ENCODE peak calls at places on chromosomes 11 and 22, in six cellular contexts. S is NB4; R is stimulated activated CD8-positive, alpha-beta memory T cell treated with anti-CD3 and anti-CD28 coated beads, Interleukin-7, amount 100 ng/mL, for 4 hours; Q is HFFc6; X is head of caudate nucleus; G is fibroblast of lung. H is an unnamed sample.
A peak's percentile ranks its signal among the peaks of the same experiment; 100 is the strongest.

GRCh38 chr22:43707650-43708049 is 104.5 kb downstream of the EFCAB6 start:
- DNase-seq in S (no peak), R (no peak), Q (no peak), X (no peak), G (no peak), H (no peak)

GRCh38 chr22:37253164-37253660 is 9.1 kb upstream of the RAC2 start:
- DNase-seq in S (no peak), R (no peak), Q (no peak), X (no peak), G (no peak), H (no peak)

GRCh38 chr11:19511066-19511412 is 201.6 kb upstream of the NAV2 start:
- DNase-seq in S (no peak), R (no peak), Q (no peak), X (no peak), G (peak; percentile 2), H (no peak)

GRCh38 chr11:31419138-31419537 is 49.5 kb downstream of the DNAJC24 start:
- DNase-seq in S (no peak), R (no peak), Q (no peak), X (no peak), G (no peak), H (no peak)

GRCh38 chr11:107408762-107409200 is 48.8 kb downstream of the CWF19L2 start:
- DNase-seq in S (no peak), R (no peak), Q (no peak), X (no peak), G (no peak), H (no peak)

GRCh38 chr11:90220391-90220790 is 2.5 kb downstream of the CHORDC1 start:
- DNase-seq in S (peak; percentile 55), R (no peak), Q (peak; percentile 54), X (no peak), G (peak; percentile 75), H (no peak)

GRCh38 chr11:46348986-46349401 is 1.7 kb downstream of the DGKZ start:
- DNase-seq in S (peak; percentile 76), R (peak; percentile 60), Q (no peak), X (peak; percentile 72), G (no peak), H (no peak)

GRCh38 chr11:62546937-62547625 is 475 bp upstream of the AHNAK start:
- DNase-seq in S (peak; percentile 81), R (no peak), Q (peak; percentile 63), X (no peak), G (peak; percentile 57), H (no peak)

GRCh38 chr22:39617761-39618757 is 47.5 kb downstream of the CACNA1I start:
- DNase-seq in S (no peak), R (no peak), Q (no peak), X (peak; percentile 68), G (no peak), H (no peak)

GRCh38 chr11:124745835-124746620 is 6.0 kb downstream of the VSIG2 start:
- DNase-seq in S (no peak), R (no peak), Q (no peak), X (no peak), G (no peak), H (no peak)

GRCh38 chr22:35523167-35523928 is 17.3 kb upstream of the RASD2 start:
- DNase-seq in S (no peak), R (no peak), Q (no peak), X (no peak), G (no peak), H (no peak)

GRCh38 chr11:32033067-32033466 is 57.8 kb upstream of the RCN1 start:
- DNase-seq in S (no peak), R (no peak), Q (no peak), X (no peak), G (no peak), H (no peak)

GRCh38 chr22:49660321-49660720 is 167.4 kb downstream of the BRD1 start:
- DNase-seq in S (no peak), R (no peak), Q (no peak), X (no peak), G (no peak), H (no peak)

GRCh38 chr11:63007920-63008319 is 7.7 kb downstream of the SLC22A8 start:
- DNase-seq in S (no peak), R (no peak), Q (no peak), X (no peak), G (no peak), H (no peak)

GRCh38 chr11:88414385-88414861 is 76.9 kb upstream of the CTSC start:
- DNase-seq in S (peak; percentile 76), R (no peak), Q (no peak), X (no peak), G (peak; percentile 78), H (no peak)

GRCh38 chr22:25658641-25659040 is 83.3 kb upstream of the MYO18B start:
- DNase-seq in S (no peak), R (no peak), Q (no peak), X (no peak), G (peak; percentile 20), H (no peak)

GRCh38 chr11:61037694-61038093 is 64.6 kb upstream of the CD5 start:
- DNase-seq in S (no peak), R (no peak), Q (no peak), X (no peak), G (no peak), H (no peak)

GRCh38 chr22:17980638-17981051 is 43.7 kb downstream of the MICAL3 start:
- DNase-seq in S (peak; percentile 75), R (peak; percentile 2), Q (no peak), X (no peak), G (peak; percentile 47), H (no peak)

GRCh38 chr11:85483861-85484260 is 143.3 kb downstream of the DLG2 start:
- DNase-seq in S (no peak), R (no peak), Q (no peak), X (no peak), G (peak; percentile 34), H (no peak)

GRCh38 chr11:8693555-8693954 is 11.0 kb downstream of the RPL27A start:
- DNase-seq in S (no peak), R (no peak), Q (no peak), X (no peak), G (no peak), H (no peak)

GRCh38 chr22:37165940-37166674 is 16.4 kb upstream of the IL2RB start:
- DNase-seq in S (no peak), R (no peak), Q (no peak), X (no peak), G (no peak), H (no peak)

GRCh38 chr11:92211576-92212167 is 12.9 kb upstream of the FAT3 start:
- DNase-seq in S (peak; percentile 18), R (no peak), Q (peak; percentile 43), X (peak; percentile 58), G (peak; percentile 39), H (no peak)

GRCh38 chr11:2461253-2462091 is 16.7 kb downstream of the KCNQ1 start:
- DNase-seq in S (no peak), R (no peak), Q (no peak), X (no peak), G (no peak), H (no peak)

GRCh38 chr11:46353706-46354105 is 6.4 kb downstream of the DGKZ start:
- DNase-seq in S (peak; percentile 55), R (peak; percentile 74), Q (no peak), X (peak; percentile 84), G (no peak), H (no peak)

GRCh38 chr11:13717331-13717730 is 48.9 kb downstream of the FAR1 start:
- DNase-seq in S (peak; percentile 47), R (no peak), Q (peak; percentile 85), X (no peak), G (peak; percentile 78), H (no peak)

GRCh38 chr11:3001496-3001895 is 9.4 kb upstream of the NAP1L4 start:
- DNase-seq in S (no peak), R (no peak), Q (no peak), X (peak; percentile 86), G (no peak), H (peak; percentile 56)

GRCh38 chr11:79100093-79100704 is 340.6 kb downstream of the TENM4 start:
- DNase-seq in S (peak; percentile 63), R (no peak), Q (peak; percentile 19), X (peak; percentile 20), G (peak; percentile 66), H (no peak)

GRCh38 chr11:65421204-65422103 is 1.1 kb upstream of the NEAT1 start:
- DNase-seq in S (peak; percentile 80), R (peak; percentile 84), Q (peak; percentile 98), X (peak; percentile 87), G (peak; percentile 100), H (peak; percentile 88)

GRCh38 chr22:38314992-38315800 is 2.0 kb downstream of the CSNK1E start:
- DNase-seq in S (no peak), R (no peak), Q (no peak), X (peak; percentile 22), G (peak; percentile 29), H (no peak)

GRCh38 chr11:26992031-26992541 is 1.8 kb upstream of the FIBIN start:
- DNase-seq in S (peak; percentile 13), R (no peak), Q (peak; percentile 82), X (no peak), G (peak; percentile 96), H (no peak)

GRCh38 chr11:57315491-57315890 is 9.3 kb downstream of the TNKS1BP1 start:
- DNase-seq in S (peak; percentile 44), R (no peak), Q (no peak), X (no peak), G (peak; percentile 71), H (no peak)

GRCh38 chr11:49208006-49208721 is at the start of gene FOLH1:
- DNase-seq in S (no peak), R (no peak), Q (no peak), X (peak; percentile 40), G (peak; percentile 49), H (peak; percentile 50)